ENCODE peak calls at places on chromosomes 5 and 9, in nine cellular contexts. B, J, O, F, D, K, S, Y and M are unnamed samples.
A peak's percentile ranks its signal among the peaks of the same experiment; 100 is the strongest.

GRCh38 chr9:129408535-129409215 is 212.2 kb downstream of the C9orf50 start:
- DNase-seq in B (no peak), J (no peak), O (no peak), F (peak; percentile 66), D (no peak), K (no peak), S (no peak), Y (no peak), M (no peak)

GRCh38 chr5:38736089-38736488 is 109.7 kb upstream of the OSMR start:
- DNase-seq in B (no peak), J (no peak), O (no peak), F (no peak), D (no peak), K (no peak), S (no peak), Y (no peak), M (no peak)

GRCh38 chr5:152247850-152248385 is 157.2 kb downstream of the NMUR2 start:
- DNase-seq in B (no peak), J (no peak), O (no peak), F (no peak), D (no peak), K (no peak), S (no peak), Y (no peak), M (no peak)

GRCh38 chr5:94890907-94891306 is 272.4 kb downstream of the SLF1 start:
- DNase-seq in B (no peak), J (no peak), O (no peak), F (no peak), D (no peak), K (no peak), S (no peak), Y (no peak), M (no peak)

GRCh38 chr9:122936464-122936863 is 4.4 kb upstream of the RABGAP1 start:
- DNase-seq in B (no peak), J (no peak), O (no peak), F (no peak), D (no peak), K (no peak), S (no peak), Y (no peak), M (no peak)

GRCh38 chr5:6096101-6096500 is 282.2 kb downstream of the MED10 start:
- DNase-seq in B (no peak), J (no peak), O (no peak), F (no peak), D (no peak), K (no peak), S (no peak), Y (no peak), M (no peak)

GRCh38 chr5:148085934-148086333 is 22.2 kb downstream of the SPINK5 start:
- DNase-seq in B (no peak), J (no peak), O (peak; percentile 65), F (no peak), D (no peak), K (no peak), S (no peak), Y (peak; percentile 21), M (no peak)

GRCh38 chr5:129003232-129003631 is 37.9 kb downstream of the SLC27A6 start:
- DNase-seq in B (peak; percentile 23), J (no peak), O (no peak), F (no peak), D (peak; percentile 3), K (no peak), S (no peak), Y (no peak), M (peak; percentile 25)

GRCh38 chr9:34227445-34227844 is 48.6 kb downstream of the UBAP1 start:
- DNase-seq in B (no peak), J (no peak), O (no peak), F (no peak), D (no peak), K (no peak), S (no peak), Y (peak; percentile 75), M (no peak)

GRCh38 chr9:88198346-88198807 is 60.1 kb upstream of the SPATA31C2 start:
- DNase-seq in B (no peak), J (no peak), O (no peak), F (peak; percentile 36), D (no peak), K (no peak), S (no peak), Y (peak; percentile 62), M (peak; percentile 44)

GRCh38 chr9:126882746-126883145 is 22.3 kb downstream of the ZBTB34 start:
- DNase-seq in B (no peak), J (no peak), O (no peak), F (no peak), D (peak; percentile 83), K (no peak), S (no peak), Y (no peak), M (no peak)

GRCh38 chr5:168302785-168303184 is 11.3 kb downstream of the WWC1 start:
- DNase-seq in B (no peak), J (no peak), O (no peak), F (no peak), D (no peak), K (no peak), S (no peak), Y (peak; percentile 72), M (peak; percentile 86)

GRCh38 chr9:137250329-137251193 is 525 bp upstream of the STPG3 start:
- DNase-seq in B (no peak), J (no peak), O (no peak), F (no peak), D (no peak), K (no peak), S (no peak), Y (no peak), M (no peak)

GRCh38 chr5:41094871-41095270 is 23.7 kb upstream of the MROH2B start:
- DNase-seq in B (no peak), J (no peak), O (no peak), F (no peak), D (no peak), K (no peak), S (no peak), Y (peak; percentile 27), M (peak; percentile 84)

GRCh38 chr5:1883925-1884637 is 1.4 kb upstream of the IRX4 start:
- DNase-seq in B (peak; percentile 37), J (no peak), O (no peak), F (peak; percentile 53), D (no peak), K (no peak), S (no peak), Y (no peak), M (no peak)

GRCh38 chr5:60549841-60550240 is 150.1 kb downstream of the DEPDC1B start:
- DNase-seq in B (no peak), J (no peak), O (no peak), F (no peak), D (no peak), K (no peak), S (no peak), Y (no peak), M (no peak)

GRCh38 chr9:31916591-31917223 is 467.7 kb upstream of the ACO1 start:
- DNase-seq in B (peak; percentile 22), J (no peak), O (no peak), F (no peak), D (peak; percentile 16), K (no peak), S (no peak), Y (no peak), M (peak; percentile 1)

GRCh38 chr5:82405166-82405565 is 127.0 kb upstream of the RPS23 start:
- DNase-seq in B (no peak), J (no peak), O (no peak), F (no peak), D (no peak), K (no peak), S (no peak), Y (peak; percentile 80), M (peak; percentile 86)

GRCh38 chr5:137342764-137343163 is 156.4 kb downstream of the SPOCK1 start:
- DNase-seq in B (no peak), J (no peak), O (no peak), F (no peak), D (no peak), K (no peak), S (no peak), Y (no peak), M (peak; percentile 89)

GRCh38 chr9:123391233-123391632 is 35.2 kb downstream of the CRB2 start:
- DNase-seq in B (no peak), J (no peak), O (no peak), F (no peak), D (no peak), K (no peak), S (no peak), Y (no peak), M (no peak)

GRCh38 chr5:57842376-57843015 is 359.9 kb upstream of the ACTBL2 start:
- DNase-seq in B (no peak), J (no peak), O (no peak), F (no peak), D (no peak), K (no peak), S (no peak), Y (no peak), M (no peak)

GRCh38 chr9:124623966-124624734 is 117.0 kb upstream of the NR5A1 start:
- DNase-seq in B (no peak), J (no peak), O (no peak), F (no peak), D (no peak), K (no peak), S (no peak), Y (no peak), M (no peak)